ENCODE peak calls at places on chromosomes 5 and 9, in nine cellular contexts. V, D, H, S, T, E, Q, A and G are unnamed samples.
A peak's percentile ranks its signal among the peaks of the same experiment; 100 is the strongest.

GRCh38 chr9:117413346-117414219 is 1.3 kb downstream of the ASTN2 start:
- DNase-seq in E (no peak), A (no peak), T (no peak), Q (no peak), D (no peak), S (no peak), V (no peak), H (no peak), G (no peak)

GRCh38 chr9:98280162-98280561 is 24.7 kb upstream of the TBC1D2 start:
- DNase-seq in Q (no peak), S (no peak), D (no peak), V (no peak), H (no peak), T (no peak), E (no peak), A (no peak), G (no peak)

GRCh38 chr5:161544350-161544765 is 2.2 kb downstream of the GABRB2 start:
- DNase-seq in D (no peak), T (peak; percentile 14), V (peak; percentile 4), H (no peak), E (no peak), Q (peak; percentile 1), S (peak; percentile 35), A (peak; percentile 33), G (peak; percentile 49)

GRCh38 chr5:164335837-164336236 is 830.4 kb downstream of the MAT2B start:
- DNase-seq in H (no peak), S (no peak), E (no peak), D (no peak), V (peak; percentile 55), A (peak; percentile 33), T (peak; percentile 82), Q (no peak), G (no peak)

GRCh38 chr5:154015071-154015693 is 23.5 kb downstream of the FAM114A2 start:
- DNase-seq in H (no peak), S (no peak), A (no peak), Q (no peak), E (no peak), T (no peak), D (no peak), V (no peak), G (no peak)

GRCh38 chr5:45695011-45695667 is 1.0 kb downstream of the HCN1 start:
- DNase-seq in H (no peak), E (no peak), Q (no peak), S (no peak), V (no peak), A (no peak), D (no peak), T (no peak), G (no peak)

GRCh38 chr9:19485193-19485592 is 76.4 kb downstream of the ACER2 start:
- DNase-seq in T (no peak), S (no peak), D (no peak), A (no peak), V (no peak), H (no peak), E (no peak), Q (no peak), G (no peak)

GRCh38 chr9:70448904-70449303 is 34.4 kb upstream of the KLF9 start:
- DNase-seq in T (no peak), Q (no peak), A (no peak), V (no peak), E (no peak), D (no peak), S (no peak), H (no peak), G (no peak)

GRCh38 chr5:74310386-74310785 is 330.1 kb downstream of the ENC1 start:
- DNase-seq in Q (peak; percentile 37), T (peak; percentile 83), H (no peak), S (no peak), D (no peak), E (no peak), V (no peak), A (no peak), G (no peak)

GRCh38 chr5:139660916-139661814 is 13.0 kb downstream of the CXXC5 start:
- DNase-seq in H (no peak), S (no peak), Q (peak; percentile 96), D (peak; percentile 90), E (no peak), A (peak; percentile 76), V (peak; percentile 91), T (peak; percentile 96), G (peak; percentile 98)

GRCh38 chr5:173752636-173753035 is 135.5 kb upstream of the CPEB4 start:
- DNase-seq in Q (no peak), H (no peak), S (no peak), E (no peak), D (no peak), T (no peak), V (no peak), A (no peak), G (no peak)

GRCh38 chr9:29514862-29515261 is 1941.6 kb upstream of the C9orf72 start:
- DNase-seq in A (no peak), E (no peak), Q (no peak), D (no peak), S (no peak), V (no peak), T (no peak), H (no peak), G (no peak)

GRCh38 chr5:122078116-122078865 is at the start of gene LOX:
- DNase-seq in T (peak; percentile 98), H (no peak), E (no peak), V (peak; percentile 95), S (no peak), Q (peak; percentile 97), A (peak; percentile 95), D (peak; percentile 85), G (peak; percentile 73)

GRCh38 chr9:29556317-29556716 is 1983.0 kb upstream of the C9orf72 start:
- DNase-seq in Q (peak; percentile 85), S (peak; percentile 1), V (peak; percentile 77), T (peak; percentile 72), D (no peak), H (no peak), E (no peak), A (peak; percentile 65), G (no peak)

GRCh38 chr5:133404724-133405123 is 207.6 kb downstream of the FSTL4 start:
- DNase-seq in H (no peak), V (no peak), E (no peak), A (no peak), T (peak; percentile 2), S (peak; percentile 12), D (no peak), Q (peak; percentile 8), G (no peak)

GRCh38 chr9:98401140-98402025 is 145.9 kb upstream of the TBC1D2 start:
- DNase-seq in E (no peak), V (no peak), S (no peak), A (no peak), T (no peak), H (no peak), D (no peak), Q (no peak), G (no peak)

GRCh38 chr5:136458481-136458880 is 93.1 kb upstream of the TRPC7 start:
- DNase-seq in A (no peak), E (no peak), D (no peak), V (no peak), S (no peak), T (no peak), H (no peak), Q (no peak), G (no peak)

GRCh38 chr5:43839218-43839617 is 236.2 kb downstream of the NNT start:
- DNase-seq in S (no peak), T (peak; percentile 52), E (no peak), V (peak; percentile 82), A (peak; percentile 75), Q (peak; percentile 20), H (no peak), D (no peak), G (peak; percentile 7)

GRCh38 chr9:127929044-127929979 is 1.3 kb downstream of the PIP5KL1 start:
- DNase-seq in H (no peak), A (no peak), Q (no peak), E (no peak), D (no peak), V (no peak), T (no peak), S (no peak), G (no peak)

GRCh38 chr5:101473483-101473882 is 570.4 kb upstream of the ST8SIA4 start:
- DNase-seq in E (no peak), D (no peak), S (no peak), V (peak; percentile 23), T (peak; percentile 57), Q (no peak), H (no peak), A (no peak), G (no peak)

GRCh38 chr5:80238778-80239679 is 16.8 kb downstream of the SERINC5 start:
- DNase-seq in A (no peak), H (no peak), E (no peak), V (peak; percentile 47), Q (no peak), T (peak; percentile 77), D (peak; percentile 56), S (no peak), G (no peak)

GRCh38 chr9:21694424-21694823 is 108.0 kb upstream of the MTAP start:
- DNase-seq in V (no peak), D (no peak), H (no peak), A (no peak), Q (no peak), E (no peak), T (no peak), S (no peak), G (no peak)

GRCh38 chr9:95876595-95876994 is 1.1 kb downstream of the ERCC6L2 start:
- DNase-seq in T (no peak), V (no peak), E (no peak), Q (no peak), A (no peak), S (no peak), H (no peak), D (no peak), G (no peak)

GRCh38 chr5:128854931-128855330 is 110.4 kb upstream of the SLC27A6 start:
- DNase-seq in H (no peak), T (no peak), V (no peak), Q (no peak), E (no peak), S (no peak), A (no peak), D (no peak), G (no peak)

GRCh38 chr5:102865510-102866314 is 110.6 kb downstream of the PAM start:
- DNase-seq in Q (peak; percentile 90), A (peak; percentile 51), D (peak; percentile 71), T (peak; percentile 86), H (peak; percentile 34), S (peak; percentile 17), E (no peak), V (peak; percentile 67), G (peak; percentile 95)

GRCh38 chr9:114889802-114890224 is 40.6 kb downstream of the TNFSF8 start:
- DNase-seq in T (peak; percentile 17), Q (no peak), E (no peak), H (no peak), S (no peak), A (no peak), V (no peak), D (no peak), G (no peak)

GRCh38 chr9:114484854-114485443 is 20.3 kb downstream of the WHRN start:
- DNase-seq in Q (peak; percentile 89), H (peak; percentile 44), E (no peak), T (peak; percentile 82), D (no peak), V (no peak), S (no peak), A (no peak), G (no peak)

GRCh38 chr5:431001-431710 is 11.8 kb upstream of the EXOC3 start:
- DNase-seq in H (peak; percentile 37), Q (no peak), A (no peak), S (peak; percentile 92), V (no peak), T (no peak), D (no peak), E (no peak), G (peak; percentile 52)

GRCh38 chr9:115864581-115864980 is 289.0 kb upstream of the PAPPA start:
- DNase-seq in Q (no peak), A (no peak), E (no peak), T (no peak), D (no peak), V (no peak), S (no peak), H (no peak), G (no peak)

GRCh38 chr5:36763454-36763853 is 113.1 kb upstream of the NIPBL start:
- DNase-seq in E (no peak), H (no peak), D (no peak), Q (no peak), S (no peak), A (no peak), T (no peak), V (no peak), G (no peak)

GRCh38 chr5:132387649-132388117 is 18.2 kb downstream of the SLC22A5 start:
- DNase-seq in A (peak; percentile 79), Q (peak; percentile 96), S (peak; percentile 93), D (peak; percentile 90), V (peak; percentile 98), T (peak; percentile 100), E (no peak), H (no peak), G (peak; percentile 97)